ENCODE peak calls at places on chromosome 17, in six cellular contexts. One of them, this sample, is unnamed.

GRCh38 chr17:58487589-58488427 is at the start of gene HSF5:
- DNase-seq in body of pancreas: peak; percentile 31
- DNase-seq in adrenal gland: no peak
- DNase-seq in A549: no peak
- DNase-seq in spleen: peak; percentile 96
- DNase-seq in tibial nerve: no peak
- DNase-seq in this sample: no peak

GRCh38 chr17:82399601-82400101 is 18.5 kb upstream of the HEXD start:
- DNase-seq in body of pancreas: no peak
- DNase-seq in adrenal gland: no peak
- DNase-seq in A549: no peak
- DNase-seq in spleen: no peak
- DNase-seq in tibial nerve: no peak
- DNase-seq in this sample: no peak

GRCh38 chr17:59764292-59764741 is 56.9 kb downstream of the VMP1 start:
- DNase-seq in body of pancreas: no peak
- DNase-seq in adrenal gland: no peak
- DNase-seq in A549: no peak
- DNase-seq in spleen: no peak
- DNase-seq in tibial nerve: no peak
- DNase-seq in this sample: no peak

GRCh38 chr17:9628509-9628908 is 16.8 kb upstream of the USP43 start:
- DNase-seq in body of pancreas: no peak
- DNase-seq in adrenal gland: no peak
- DNase-seq in A549: no peak
- DNase-seq in spleen: no peak
- DNase-seq in tibial nerve: no peak
- DNase-seq in this sample: no peak

GRCh38 chr17:49252148-49252682 is 21.6 kb upstream of the PHOSPHO1 start:
- DNase-seq in body of pancreas: peak; percentile 34
- DNase-seq in adrenal gland: peak; percentile 84
- DNase-seq in A549: no peak
- DNase-seq in spleen: peak; percentile 83
- DNase-seq in tibial nerve: no peak
- DNase-seq in this sample: no peak

GRCh38 chr17:1487939-1488825 is 4.3 kb downstream of the MYO1C start:
- DNase-seq in body of pancreas: peak; percentile 82
- DNase-seq in adrenal gland: peak; percentile 87
- DNase-seq in A549: peak; percentile 74
- DNase-seq in spleen: peak; percentile 94
- DNase-seq in tibial nerve: peak; percentile 83
- DNase-seq in this sample: peak; percentile 72

GRCh38 chr17:81254955-81255717 is 16.0 kb downstream of the NDUFAF8 start:
- DNase-seq in body of pancreas: peak; percentile 91
- DNase-seq in adrenal gland: peak; percentile 90
- DNase-seq in A549: peak; percentile 74
- DNase-seq in spleen: peak; percentile 86
- DNase-seq in tibial nerve: peak; percentile 53
- DNase-seq in this sample: peak; percentile 68

GRCh38 chr17:75124041-75124818 is 7.3 kb downstream of the NT5C start:
- DNase-seq in body of pancreas: peak; percentile 54
- DNase-seq in adrenal gland: peak; percentile 92
- DNase-seq in A549: peak; percentile 99
- DNase-seq in spleen: peak; percentile 88
- DNase-seq in tibial nerve: no peak
- DNase-seq in this sample: peak; percentile 74

GRCh38 chr17:71635187-71635586 is 485.6 kb upstream of the SOX9 start:
- DNase-seq in body of pancreas: no peak
- DNase-seq in adrenal gland: no peak
- DNase-seq in A549: no peak
- DNase-seq in spleen: no peak
- DNase-seq in tibial nerve: no peak
- DNase-seq in this sample: no peak

GRCh38 chr17:71632328-71632727 is 488.5 kb upstream of the SOX9 start:
- DNase-seq in body of pancreas: no peak
- DNase-seq in adrenal gland: no peak
- DNase-seq in A549: no peak
- DNase-seq in spleen: no peak
- DNase-seq in tibial nerve: no peak
- DNase-seq in this sample: no peak

GRCh38 chr17:71631483-71631882 is 489.3 kb upstream of the SOX9 start:
- DNase-seq in body of pancreas: no peak
- DNase-seq in adrenal gland: no peak
- DNase-seq in A549: no peak
- DNase-seq in spleen: no peak
- DNase-seq in tibial nerve: no peak
- DNase-seq in this sample: no peak

GRCh38 chr17:71634376-71634775 is 486.4 kb upstream of the SOX9 start:
- DNase-seq in body of pancreas: no peak
- DNase-seq in adrenal gland: no peak
- DNase-seq in A549: no peak
- DNase-seq in spleen: no peak
- DNase-seq in tibial nerve: no peak
- DNase-seq in this sample: no peak

GRCh38 chr17:71633391-71633849 is 487.4 kb upstream of the SOX9 start:
- DNase-seq in body of pancreas: no peak
- DNase-seq in adrenal gland: no peak
- DNase-seq in A549: peak; percentile 8
- DNase-seq in spleen: no peak
- DNase-seq in tibial nerve: no peak
- DNase-seq in this sample: no peak
- TF ChIP-seq CTCF in body of pancreas: no peak
- TF ChIP-seq CTCF in adrenal gland: no peak
- TF ChIP-seq CTCF in A549: no peak
- TF ChIP-seq CTCF in spleen: no peak
- TF ChIP-seq CTCF in tibial nerve: no peak
- TF ChIP-seq CTCF in this sample: no peak

GRCh38 chr17:40110457-40110856 is 10.1 kb upstream of the NR1D1 start:
- DNase-seq in body of pancreas: peak; percentile 35
- DNase-seq in adrenal gland: peak; percentile 83
- DNase-seq in A549: no peak
- DNase-seq in spleen: no peak
- DNase-seq in tibial nerve: no peak
- DNase-seq in this sample: peak; percentile 88

GRCh38 chr17:40112191-40112590 is 9.6 kb upstream of the MSL1 start:
- DNase-seq in body of pancreas: no peak
- DNase-seq in adrenal gland: peak; percentile 54
- DNase-seq in A549: no peak
- DNase-seq in spleen: no peak
- DNase-seq in tibial nerve: no peak
- DNase-seq in this sample: peak; percentile 79

GRCh38 chr17:40109471-40109824 is 9.1 kb upstream of the NR1D1 start:
- DNase-seq in body of pancreas: peak; percentile 13
- DNase-seq in adrenal gland: no peak
- DNase-seq in A549: no peak
- DNase-seq in spleen: no peak
- DNase-seq in tibial nerve: no peak
- DNase-seq in this sample: no peak

GRCh38 chr17:40111221-40112128 is 10.3 kb upstream of the MSL1 start:
- DNase-seq in body of pancreas: peak; percentile 98
- DNase-seq in adrenal gland: peak; percentile 97
- DNase-seq in A549: peak; percentile 99
- DNase-seq in spleen: peak; percentile 90
- DNase-seq in tibial nerve: peak; percentile 89
- DNase-seq in this sample: peak; percentile 90

GRCh38 chr17:40110026-40110425 is 9.6 kb upstream of the NR1D1 start:
- DNase-seq in body of pancreas: no peak
- DNase-seq in adrenal gland: no peak
- DNase-seq in A549: no peak
- DNase-seq in spleen: no peak
- DNase-seq in tibial nerve: no peak
- DNase-seq in this sample: no peak
- TF ChIP-seq POLR2A in body of pancreas: no peak
- TF ChIP-seq POLR2A in adrenal gland: no peak
- TF ChIP-seq POLR2A in A549: no peak
- TF ChIP-seq POLR2A in spleen: no peak
- TF ChIP-seq POLR2A in tibial nerve: no peak
- TF ChIP-seq POLR2A in this sample: no peak

DNA sequence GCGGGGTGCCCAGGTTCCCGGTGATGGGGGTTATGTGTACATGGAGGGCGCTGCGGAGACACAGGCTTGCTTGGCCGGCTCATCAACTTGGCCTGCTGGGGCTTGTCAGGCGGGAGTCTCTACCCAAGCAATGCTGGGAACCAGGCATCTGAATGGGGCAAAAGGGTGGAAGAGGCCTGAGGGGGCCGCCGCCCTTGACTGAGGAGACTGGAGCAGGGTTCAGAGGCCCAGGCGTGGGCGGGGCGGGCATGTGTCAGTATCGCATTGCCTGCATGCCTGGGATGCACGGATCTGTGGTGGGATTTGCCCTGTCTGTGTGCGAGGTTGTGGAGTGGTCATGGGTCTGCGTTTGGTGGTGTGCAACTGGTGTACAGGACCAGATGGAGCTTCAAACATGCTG is 21.1 kb downstream of the ARHGAP23 start:
- DNase-seq in body of pancreas: no peak
- DNase-seq in adrenal gland: no peak
- DNase-seq in A549: no peak
- DNase-seq in spleen: no peak
- DNase-seq in tibial nerve: no peak
- DNase-seq in this sample: no peak
- H3K4me3 ChIP-seq in body of pancreas: no peak overlapping the region
- H3K4me3 ChIP-seq in adrenal gland: no peak overlapping the region
- H3K4me3 ChIP-seq in A549: no peak overlapping the region
- H3K4me3 ChIP-seq in spleen: no peak overlapping the region
- H3K4me3 ChIP-seq in tibial nerve: no peak overlapping the region
- H3K4me3 ChIP-seq in this sample: no peak overlapping the region

DNA sequence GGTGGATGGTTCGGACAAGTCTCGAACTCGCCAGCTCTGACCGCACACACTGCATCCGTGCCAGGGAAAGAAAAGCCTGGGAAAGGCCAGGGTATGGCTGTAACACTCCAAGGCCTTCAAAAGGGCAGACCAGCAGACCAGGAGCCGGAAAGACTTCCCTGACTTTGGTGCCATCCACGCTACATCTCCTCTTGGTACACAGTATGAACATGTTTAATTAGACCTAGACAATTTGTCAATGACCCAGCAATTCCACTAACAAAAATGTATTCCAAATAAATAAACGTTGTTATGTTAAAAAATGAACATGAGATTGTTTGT is 637 bp upstream of the HDAC5 start:
- DNase-seq in body of pancreas: no peak
- DNase-seq in adrenal gland: no peak
- DNase-seq in A549: no peak
- DNase-seq in spleen: no peak
- DNase-seq in tibial nerve: no peak
- DNase-seq in this sample: no peak
- TF ChIP-seq CTCF in body of pancreas: no peak
- TF ChIP-seq CTCF in adrenal gland: no peak
- TF ChIP-seq CTCF in A549: no peak
- TF ChIP-seq CTCF in spleen: no peak
- TF ChIP-seq CTCF in tibial nerve: no peak
- TF ChIP-seq CTCF in this sample: no peak

DNA sequence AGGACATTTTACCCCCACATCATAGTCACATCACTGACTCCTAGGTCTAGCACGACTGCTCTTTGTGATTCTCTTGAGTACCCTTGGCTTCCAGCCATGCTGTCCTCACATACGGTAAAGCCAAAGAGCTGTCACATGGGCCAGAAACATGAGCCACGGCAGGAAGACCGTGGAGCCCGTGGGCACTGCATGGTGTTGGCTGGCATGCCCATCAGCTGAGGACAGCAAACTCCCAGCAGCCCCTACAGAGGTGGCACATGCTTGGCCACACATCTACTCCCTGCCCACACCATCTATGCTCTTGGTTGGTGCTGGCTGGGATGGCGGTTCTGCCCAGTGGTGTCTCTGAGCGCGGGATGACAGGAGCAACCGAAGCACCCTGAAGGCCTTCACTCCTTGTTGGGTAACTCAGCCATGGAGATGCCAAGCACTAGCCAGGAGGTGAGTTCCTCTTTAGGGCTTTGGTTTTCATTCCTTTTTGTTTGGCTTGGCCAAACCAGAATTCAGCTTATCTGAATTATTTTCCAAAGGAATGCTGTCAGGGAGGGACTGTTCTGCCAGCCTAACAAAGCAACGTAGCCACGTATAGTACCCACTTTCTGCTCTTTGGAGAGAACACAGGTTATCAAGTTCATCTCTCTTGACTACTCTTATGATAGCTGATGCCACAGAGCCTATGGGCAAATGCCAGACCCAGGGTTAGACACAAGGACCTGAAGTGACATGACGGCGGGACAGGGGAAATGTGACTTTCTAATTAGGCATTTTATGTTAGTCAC is 10.0 kb downstream of the TNFAIP1 start:
- DNase-seq in body of pancreas: peak; percentile 51
- DNase-seq in adrenal gland: peak; percentile 82
- DNase-seq in A549: no peak
- DNase-seq in spleen: no peak
- DNase-seq in tibial nerve: no peak
- DNase-seq in this sample: no peak
- TF ChIP-seq POLR2A in body of pancreas: no peak
- TF ChIP-seq POLR2A in adrenal gland: no peak
- TF ChIP-seq POLR2A in A549: no peak
- TF ChIP-seq POLR2A in spleen: no peak
- TF ChIP-seq POLR2A in tibial nerve: no peak
- TF ChIP-seq POLR2A in this sample: no peak

DNA sequence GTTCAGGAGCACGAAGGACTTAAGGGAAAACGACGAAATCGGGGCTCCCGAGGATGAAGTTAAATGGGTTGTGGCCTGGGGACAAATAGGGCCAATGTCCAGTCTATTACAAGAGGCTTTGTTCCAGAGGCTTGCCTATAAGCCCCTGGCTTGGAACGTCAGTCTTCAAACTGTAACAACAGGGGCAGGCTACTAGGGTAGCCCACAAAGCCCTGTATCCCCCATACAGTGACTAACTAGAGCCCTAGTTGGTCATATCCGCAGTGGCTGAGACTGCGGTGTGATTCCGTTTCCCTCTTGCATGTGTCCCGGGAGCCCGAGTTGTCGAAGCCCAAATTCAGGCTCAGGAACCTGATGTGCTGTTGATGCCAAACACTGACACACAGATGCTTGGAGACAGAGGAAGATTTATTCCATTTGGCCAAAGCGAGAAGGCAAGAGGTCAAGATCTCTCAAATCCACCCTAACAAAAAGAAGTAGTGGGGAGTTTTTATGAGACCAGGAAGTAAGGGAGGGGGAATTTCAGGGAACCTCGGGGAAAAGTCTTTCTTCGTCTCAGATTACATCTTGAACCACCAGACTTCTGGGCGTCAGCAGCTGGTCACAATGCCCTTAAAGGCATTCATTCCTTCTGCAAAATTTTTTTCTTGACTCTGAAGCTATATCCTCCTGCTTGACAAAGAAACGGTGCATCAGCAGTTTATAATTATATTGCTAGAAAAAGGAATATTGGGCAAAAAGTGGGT is 760 bp downstream of the SLFN5 start:
- DNase-seq in body of pancreas: peak; percentile 52
- DNase-seq in adrenal gland: peak; percentile 77
- DNase-seq in A549: peak; percentile 40
- DNase-seq in spleen: peak; percentile 81
- DNase-seq in tibial nerve: peak; percentile 25
- DNase-seq in this sample: peak; percentile 53
- H3K4me3 ChIP-seq in body of pancreas: peak overlapping the region; percentile 15
- H3K4me3 ChIP-seq in adrenal gland: peak overlapping the region; percentile 78
- H3K4me3 ChIP-seq in A549: peak overlapping the region; percentile 82
- H3K4me3 ChIP-seq in spleen: peak overlapping the region; percentile 60
- H3K4me3 ChIP-seq in tibial nerve: peak overlapping the region; percentile 77
- H3K4me3 ChIP-seq in this sample: peak overlapping the region; percentile 62

This sample was measured in lower leg skin.